ENCODE peak calls at places on chromosomes 5 and 9, in four cellular contexts. One of them, this sample, is unnamed.
A peak's percentile ranks its signal among the peaks of the same experiment; 100 is the strongest.

GRCh38 chr5:133686566-133686965 is 74.2 kb upstream of the FSTL4 start:
- DNase-seq in iPS-NIHi11: no peak
- DNase-seq in lower lobe of right lung: no peak
- DNase-seq in ascending aorta: no peak
- DNase-seq in this sample: no peak

GRCh38 chr5:146165469-146165868 is 17.0 kb downstream of the LARS1 start:
- DNase-seq in ascending aorta: no peak
- DNase-seq in iPS-NIHi11: no peak
- DNase-seq in lower lobe of right lung: no peak
- DNase-seq in this sample: no peak

GRCh38 chr5:45252991-45253390 is 443.2 kb downstream of the HCN1 start:
- DNase-seq in iPS-NIHi11: no peak
- DNase-seq in lower lobe of right lung: no peak
- DNase-seq in ascending aorta: no peak
- DNase-seq in this sample: no peak

GRCh38 chr5:154220625-154221024 is 30.1 kb downstream of the GALNT10 start:
- DNase-seq in iPS-NIHi11: no peak
- DNase-seq in lower lobe of right lung: no peak
- DNase-seq in ascending aorta: no peak
- DNase-seq in this sample: peak; percentile 36

GRCh38 chr9:14989811-14990210 is 79.6 kb upstream of the FREM1 start:
- DNase-seq in iPS-NIHi11: no peak
- DNase-seq in lower lobe of right lung: no peak
- DNase-seq in ascending aorta: no peak
- DNase-seq in this sample: no peak

GRCh38 chr5:6820851-6821479 is 107.7 kb downstream of the TENT4A start:
- DNase-seq in ascending aorta: no peak
- DNase-seq in lower lobe of right lung: no peak
- DNase-seq in iPS-NIHi11: peak; percentile 86
- DNase-seq in this sample: peak; percentile 48

GRCh38 chr5:33834334-33834733 is 57.5 kb downstream of the ADAMTS12 start:
- DNase-seq in ascending aorta: no peak
- DNase-seq in iPS-NIHi11: no peak
- DNase-seq in lower lobe of right lung: no peak
- DNase-seq in this sample: no peak

GRCh38 chr5:89229331-89230070 is 346.5 kb upstream of the MEF2C start:
- DNase-seq in iPS-NIHi11: no peak
- DNase-seq in lower lobe of right lung: no peak
- DNase-seq in ascending aorta: no peak
- DNase-seq in this sample: no peak

GRCh38 chr9:1253098-1253979 is 203.2 kb downstream of the DMRT2 start:
- DNase-seq in iPS-NIHi11: no peak
- DNase-seq in lower lobe of right lung: no peak
- DNase-seq in ascending aorta: no peak
- DNase-seq in this sample: no peak

GRCh38 chr5:132065351-132065937 is 5.0 kb downstream of the IL3 start:
- DNase-seq in iPS-NIHi11: peak; percentile 92
- DNase-seq in ascending aorta: no peak
- DNase-seq in lower lobe of right lung: peak; percentile 73
- DNase-seq in this sample: peak; percentile 84

GRCh38 chr9:107190031-107190935 is 92.8 kb upstream of the RAD23B start:
- DNase-seq in iPS-NIHi11: no peak
- DNase-seq in lower lobe of right lung: no peak
- DNase-seq in ascending aorta: no peak
- DNase-seq in this sample: no peak

GRCh38 chr5:91061946-91062586 is 321.1 kb downstream of the ARRDC3 start:
- DNase-seq in iPS-NIHi11: no peak
- DNase-seq in lower lobe of right lung: no peak
- DNase-seq in ascending aorta: no peak
- DNase-seq in this sample: no peak

GRCh38 chr9:22452415-22453010 is 5.9 kb downstream of the DMRTA1 start:
- DNase-seq in lower lobe of right lung: peak; percentile 51
- DNase-seq in iPS-NIHi11: no peak
- DNase-seq in ascending aorta: no peak
- DNase-seq in this sample: peak; percentile 1

GRCh38 chr9:134413890-134414731 is 87.9 kb downstream of the RXRA start:
- DNase-seq in ascending aorta: peak; percentile 88
- DNase-seq in lower lobe of right lung: peak; percentile 79
- DNase-seq in iPS-NIHi11: no peak
- DNase-seq in this sample: peak; percentile 74

GRCh38 chr9:26437056-26437711 is 455.4 kb downstream of the CAAP1 start:
- DNase-seq in iPS-NIHi11: peak; percentile 37
- DNase-seq in ascending aorta: no peak
- DNase-seq in lower lobe of right lung: no peak
- DNase-seq in this sample: no peak

GRCh38 chr9:93061791-93062299 is 3.3 kb downstream of the SUSD3 start:
- DNase-seq in iPS-NIHi11: peak; percentile 54
- DNase-seq in lower lobe of right lung: peak; percentile 48
- DNase-seq in ascending aorta: no peak
- DNase-seq in this sample: no peak

GRCh38 chr5:168315416-168315990 is 24.1 kb downstream of the WWC1 start:
- DNase-seq in lower lobe of right lung: no peak
- DNase-seq in iPS-NIHi11: no peak
- DNase-seq in ascending aorta: no peak
- DNase-seq in this sample: no peak

GRCh38 chr5:83472508-83473343 is 1.2 kb downstream of the VCAN start:
- DNase-seq in iPS-NIHi11: peak; percentile 20
- DNase-seq in lower lobe of right lung: peak; percentile 61
- DNase-seq in ascending aorta: peak; percentile 87
- DNase-seq in this sample: peak; percentile 5

This sample was measured in HTR-8/SVneo.